ENCODE peak calls at places on chromosomes 13 and 19, in four cellular contexts. J is omental fat pad, F is smooth muscle cell of the brain vasculature, E is non-pigmented ciliary epithelial cell. U is an unnamed sample.

GRCh38 chr19:14758816-14759215 is 19.5 kb downstream of the ADGRE2 start:
- DNase-seq in J (no peak), F (no peak), E (no peak), U (no peak)

GRCh38 chr19:35479278-35479677 is 11.0 kb downstream of the KRTDAP start:
- DNase-seq in J (no peak), F (no peak), E (no peak), U (no peak)

GRCh38 chr13:113939905-113940339 is 34.0 kb downstream of the C13orf46 start:
- DNase-seq in J (no peak), F (no peak), E (no peak), U (no peak)

GRCh38 chr13:26471807-26472206 is 85.7 kb upstream of the WASF3 start:
- DNase-seq in J (no peak), F (no peak), E (no peak), U (no peak)

GRCh38 chr13:113023217-113023597 is 54.2 kb downstream of the MCF2L start:
- DNase-seq in J (no peak), F (no peak), E (no peak), U (no peak)

GRCh38 chr19:50417138-50417849 is 1.4 kb upstream of the SPIB start:
- DNase-seq in J (no peak), F (no peak), E (no peak), U (no peak)

GRCh38 chr13:59024434-59024833 is 1139.3 kb downstream of the DIAPH3 start:
- DNase-seq in J (no peak), F (no peak), E (no peak), U (no peak)

GRCh38 chr13:77409412-77409811 is 82.5 kb upstream of the MYCBP2 start:
- DNase-seq in J (no peak), F (no peak), E (no peak), U (no peak)

GRCh38 chr19:35738021-35738886 is 4.0 kb downstream of the IGFLR1 start:
- DNase-seq in J (no peak), F (no peak), E (no peak), U (no peak)

GRCh38 chr13:113551081-113552000 is 33.2 kb upstream of the TFDP1 start:
- DNase-seq in J (no peak), F (no peak), E (no peak), U (no peak)

GRCh38 chr19:7980635-7981121 is 24.8 kb downstream of the ELAVL1 start:
- DNase-seq in J (no peak), F (no peak), E (no peak), U (no peak)

GRCh38 chr19:27758626-27759505 is 1454.1 kb downstream of the UQCRFS1 start:
- DNase-seq in J (no peak), F (no peak), E (no peak), U (no peak)

U was measured in NCI-H2107.